ENCODE peak calls at places on chromosome 14, in ten cellular contexts. W is ascending aorta, I is NB4, M is GM13977, C is stomach, R is endothelial cell, H is astrocyte, K is transverse colon, V is adrenal gland, G is endodermal cell. A is an unnamed sample.
A peak's percentile ranks its signal among the peaks of the same experiment; 100 is the strongest.

GRCh38 chr14:104093366-104094055 is 8.0 kb downstream of the ASPG start:
- DNase-seq in W (no peak), I (no peak), M (no peak), C (no peak), R (no peak), H (no peak), K (peak; percentile 60), V (no peak), G (no peak), A (no peak)

GRCh38 chr14:21104448-21105060 is 3.7 kb downstream of the TMEM253 start:
- DNase-seq in W (peak; percentile 89), I (peak; percentile 85), M (peak; percentile 70), C (peak; percentile 83), R (peak; percentile 70), H (peak; percentile 63), K (peak; percentile 87), V (peak; percentile 85), G (peak; percentile 92), A (peak; percentile 87)

GRCh38 chr14:98864211-98864610 is 407.8 kb downstream of the BCL11B start:
- DNase-seq in W (no peak), I (no peak), M (no peak), C (no peak), R (no peak), H (no peak), K (no peak), V (no peak), G (no peak), A (no peak)

GRCh38 chr14:68878908-68879307 is 86.0 kb upstream of the ZFP36L1 start:
- DNase-seq in W (no peak), I (no peak), M (no peak), C (no peak), R (no peak), H (no peak), K (no peak), V (no peak), G (no peak), A (no peak)

GRCh38 chr14:53620325-53620716 is 336.3 kb downstream of the BMP4 start:
- DNase-seq in W (no peak), I (no peak), M (no peak), C (no peak), R (no peak), H (peak; percentile 57), K (no peak), V (no peak), G (no peak), A (no peak)

GRCh38 chr14:97723834-97724770 is 926.9 kb downstream of the VRK1 start:
- DNase-seq in W (no peak), I (no peak), M (no peak), C (no peak), R (no peak), H (no peak), K (no peak), V (no peak), G (no peak), A (no peak)

GRCh38 chr14:70162353-70162752 is 26.4 kb downstream of the SLC8A3 start:
- DNase-seq in W (no peak), I (no peak), M (no peak), C (no peak), R (no peak), H (no peak), K (no peak), V (no peak), G (no peak), A (no peak)

GRCh38 chr14:53963491-53964227 is 7.0 kb upstream of the BMP4 start:
- DNase-seq in W (peak; percentile 75), I (no peak), M (no peak), C (peak; percentile 70), R (peak; percentile 57), H (peak; percentile 31), K (peak; percentile 31), V (peak; percentile 57), G (peak; percentile 78), A (no peak)

GRCh38 chr14:99672506-99673327 is 11.4 kb upstream of the CYP46A1 start:
- DNase-seq in W (no peak), I (peak; percentile 79), M (no peak), C (no peak), R (no peak), H (no peak), K (no peak), V (no peak), G (no peak), A (no peak)

GRCh38 chr14:65258391-65258790 is 154.1 kb upstream of the FUT8 start:
- DNase-seq in W (no peak), I (no peak), M (no peak), C (no peak), R (no peak), H (peak; percentile 84), K (no peak), V (no peak), G (no peak), A (no peak)

GRCh38 chr14:104392396-104393198 is 187.0 kb upstream of the C14orf180 start:
- DNase-seq in W (peak; percentile 39), I (no peak), M (no peak), C (no peak), R (no peak), H (no peak), K (no peak), V (no peak), G (no peak), A (no peak)

GRCh38 chr14:92748259-92749016 is at the start of gene LGMN:
- DNase-seq in W (peak; percentile 98), I (no peak), M (peak; percentile 90), C (peak; percentile 97), R (peak; percentile 92), H (peak; percentile 86), K (peak; percentile 96), V (peak; percentile 97), G (peak; percentile 98), A (peak; percentile 98)
- TF ChIP-seq CTCF in W (no peak), I (no peak), M (no peak), C (no peak), R (no peak), H (no peak), K (no peak), V (no peak), G (no peak), A (peak; percentile 8)

GRCh38 chr14:36520601-36521525 is 831 bp upstream of the NKX2-1 start:
- DNase-seq in W (no peak), I (peak; percentile 37), M (peak; percentile 76), C (peak; percentile 44), R (peak; percentile 71), H (no peak), K (peak; percentile 30), V (no peak), G (peak; percentile 89), A (no peak)
- TF ChIP-seq CTCF in W (no peak), I (peak; percentile 11), M (peak; percentile 28), C (no peak), R (no peak), H (no peak), K (no peak), V (no peak), G (peak; percentile 63), A (no peak)

GRCh38 chr14:34496679-34497513 is 34.9 kb upstream of the SPTSSA start:
- DNase-seq in W (peak; percentile 90), I (peak; percentile 56), M (no peak), C (peak; percentile 41), R (peak; percentile 8), H (peak; percentile 100), K (peak; percentile 74), V (peak; percentile 94), G (peak; percentile 90), A (peak; percentile 64)
- TF ChIP-seq CTCF in W (no peak), I (no peak), M (no peak), C (no peak), R (no peak), H (peak; percentile 18), K (no peak), V (no peak), G (peak; percentile 40), A (no peak)

GRCh38 chr14:106808458-106808857 is 1282.1 kb downstream of the TMEM121 start:
- DNase-seq in W (no peak), I (no peak), M (no peak), C (no peak), R (no peak), H (no peak), K (no peak), V (no peak), G (no peak), A (no peak)
- TF ChIP-seq CTCF in W (no peak), I (no peak), M (no peak), C (no peak), R (no peak), H (no peak), K (no peak), V (no peak), G (no peak), A (no peak)

GRCh38 chr14:106390401-106390800 is 864.0 kb downstream of the TMEM121 start:
- DNase-seq in W (no peak), I (no peak), M (no peak), C (no peak), R (no peak), H (no peak), K (no peak), V (no peak), G (no peak), A (no peak)

GRCh38 chr14:106393742-106394141 is 867.4 kb downstream of the TMEM121 start:
- DNase-seq in W (no peak), I (no peak), M (no peak), C (no peak), R (no peak), H (no peak), K (no peak), V (no peak), G (no peak), A (no peak)

GRCh38 chr14:106395460-106396050 is 869.2 kb downstream of the TMEM121 start:
- DNase-seq in W (no peak), I (no peak), M (no peak), C (no peak), R (no peak), H (no peak), K (no peak), V (no peak), G (no peak), A (no peak)

GRCh38 chr14:106390947-106391346 is 864.6 kb downstream of the TMEM121 start:
- DNase-seq in W (no peak), I (no peak), M (no peak), C (no peak), R (no peak), H (no peak), K (no peak), V (no peak), G (no peak), A (no peak)
- TF ChIP-seq CTCF in W (no peak), I (no peak), M (no peak), C (no peak), R (no peak), H (no peak), K (no peak), V (no peak), G (no peak), A (no peak)

GRCh38 chr14:77212933-77213656 is 31.5 kb downstream of the TMEM63C start:
- DNase-seq in W (no peak), I (peak; percentile 35), M (peak; percentile 76), C (peak; percentile 51), R (peak; percentile 73), H (no peak), K (peak; percentile 55), V (peak; percentile 45), G (peak; percentile 93), A (peak; percentile 60)
- TF ChIP-seq CTCF in W (no peak), I (peak; percentile 76), M (peak; percentile 76), C (no peak), R (peak; percentile 51), H (peak; percentile 68), K (peak; percentile 72), V (peak; percentile 65), G (peak; percentile 87), A (peak; percentile 31)